ENCODE peak calls at places on chromosomes 6 and 20, in nine cellular contexts. Z is fibroblast of lung; K is heart right ventricle; T is body of pancreas; P is CD8-positive, alpha-beta T cell; G is choroid plexus epithelial cell; M is stomach; W is breast epithelium; N is astrocyte. U is an unnamed sample.

GRCh38 chr6:33761922-33762629 is 15.4 kb upstream of the IP6K3 start:
- DNase-seq in M (peak; percentile 73), T (peak; percentile 74), N (no peak), P (peak; percentile 57), Z (no peak), W (peak; percentile 66), K (peak; percentile 87), G (no peak), U (peak; percentile 92)

GRCh38 chr6:45721665-45722064 is 294.0 kb downstream of the CLIC5 start:
- DNase-seq in M (no peak), P (no peak), N (no peak), W (no peak), K (no peak), T (no peak), G (no peak), Z (no peak), U (no peak)

GRCh38 chr6:166419268-166419667 is 36.5 kb upstream of the MPC1 start:
- DNase-seq in W (no peak), Z (peak; percentile 71), P (peak; percentile 78), K (no peak), T (no peak), M (no peak), N (peak; percentile 66), G (peak; percentile 63), U (no peak)

GRCh38 chr6:140546640-140547039 is 1172.2 kb upstream of the CITED2 start:
- DNase-seq in Z (peak; percentile 77), K (no peak), M (no peak), P (no peak), W (no peak), T (no peak), N (peak; percentile 73), G (peak; percentile 51), U (no peak)

GRCh38 chr6:154450498-154450897 is 60.0 kb downstream of the CNKSR3 start:
- DNase-seq in K (no peak), N (no peak), G (no peak), M (no peak), W (no peak), P (no peak), Z (no peak), T (no peak), U (no peak)

GRCh38 chr20:59785986-59786753 is 147.3 kb downstream of the SYCP2 start:
- DNase-seq in P (peak; percentile 36), G (no peak), W (peak; percentile 17), T (no peak), N (no peak), K (no peak), M (peak; percentile 16), Z (no peak), U (no peak)

GRCh38 chr6:155182103-155182502 is 81.7 kb upstream of the CLDN20 start:
- DNase-seq in T (no peak), G (no peak), M (no peak), Z (no peak), W (no peak), K (no peak), P (no peak), N (no peak), U (no peak)

GRCh38 chr6:166490671-166491500 is 95.6 kb downstream of the RAMACL start:
- DNase-seq in Z (peak; percentile 88), W (no peak), K (no peak), P (no peak), M (no peak), G (peak; percentile 70), N (peak; percentile 86), T (peak; percentile 20), U (no peak)

GRCh38 chr6:41636803-41637178 is 1.5 kb upstream of the MDFI start:
- DNase-seq in G (no peak), Z (peak; percentile 51), N (no peak), K (no peak), T (peak; percentile 61), W (peak; percentile 85), P (no peak), M (peak; percentile 82), U (no peak)

GRCh38 chr6:137869781-137870180 is 2.7 kb downstream of the TNFAIP3 start:
- DNase-seq in P (no peak), W (no peak), Z (no peak), N (no peak), M (no peak), K (no peak), G (no peak), T (no peak), U (no peak)
- H3K4me3 ChIP-seq in P (peak overlapping the region; percentile 75), W (peak overlapping the region; percentile 85), Z (peak overlapping the region; percentile 28), N (peak overlapping the region; percentile 27), M (peak overlapping the region; percentile 83), K (no peak overlapping the region), G (peak overlapping the region; percentile 78), T (no peak overlapping the region), U (no peak overlapping the region)

GRCh38 chr20:31682927-31683326 is 39.7 kb downstream of the BCL2L1 start:
- DNase-seq in N (no peak), P (no peak), M (no peak), K (no peak), T (no peak), W (no peak), G (no peak), Z (no peak), U (no peak)

GRCh38 chr20:31681769-31682168 is 40.9 kb downstream of the BCL2L1 start:
- DNase-seq in Z (no peak), M (no peak), N (no peak), K (no peak), P (no peak), T (no peak), G (no peak), W (no peak), U (no peak)

GRCh38 chr20:31682352-31682751 is 40.3 kb downstream of the BCL2L1 start:
- DNase-seq in T (no peak), K (no peak), M (no peak), G (no peak), W (no peak), P (no peak), Z (no peak), N (no peak), U (no peak)

GRCh38 chr20:31685853-31686641 is 36.6 kb downstream of the BCL2L1 start:
- DNase-seq in G (no peak), M (no peak), K (no peak), N (no peak), P (no peak), T (no peak), W (no peak), Z (no peak), U (no peak)

DNA sequence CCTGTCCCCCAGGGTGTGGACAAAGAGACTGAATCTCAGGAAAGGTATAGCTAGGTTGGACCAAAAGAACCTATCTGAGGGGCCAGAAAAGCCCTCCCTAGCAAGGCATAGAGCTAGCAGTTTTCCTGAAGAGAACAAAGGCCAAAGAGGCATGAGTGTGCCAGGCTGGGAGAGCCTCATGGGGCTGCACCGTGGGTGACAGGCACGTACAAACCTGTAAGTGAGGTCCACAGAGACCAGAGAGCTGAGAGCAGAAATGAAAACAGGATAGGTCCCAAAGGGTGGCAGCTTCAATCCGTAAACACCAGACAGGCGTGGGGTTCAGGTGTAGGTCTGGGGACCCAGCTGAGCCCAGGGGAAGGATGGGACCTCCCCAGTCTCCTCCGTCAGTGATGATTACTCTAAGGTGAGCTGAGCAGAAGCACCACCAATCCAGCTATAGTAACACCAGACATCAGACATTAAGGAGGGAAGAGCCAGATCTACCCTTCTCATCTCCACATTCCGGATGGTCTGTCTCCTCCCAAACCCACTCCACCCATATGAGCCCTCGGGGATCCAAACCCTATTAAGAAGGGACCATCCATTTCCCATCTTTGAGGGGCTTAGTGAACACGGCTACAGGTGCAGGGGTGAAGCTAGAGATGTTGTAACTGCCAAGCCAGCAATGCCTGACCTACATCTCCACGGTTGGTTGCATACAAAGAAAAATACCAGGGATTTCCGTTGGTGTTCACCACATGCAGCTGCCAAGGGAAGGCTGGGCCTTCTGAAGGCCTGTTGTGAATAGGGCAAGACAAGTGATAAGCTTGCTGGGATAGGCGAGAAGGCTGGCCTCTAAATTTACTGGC is 38.3 kb downstream of the BCL2L1 start:
- DNase-seq in G (no peak), K (no peak), T (no peak), Z (peak; percentile 18), N (no peak), P (no peak), M (no peak), W (no peak), U (no peak)
- H3K4me3 ChIP-seq in G (no peak overlapping the region), K (no peak overlapping the region), T (no peak overlapping the region), Z (no peak overlapping the region), N (no peak overlapping the region), P (no peak overlapping the region), M (no peak overlapping the region), W (no peak overlapping the region), U (no peak overlapping the region)

GRCh38 chr20:2871555-2872303 is 1.6 kb upstream of the PTPRA start:
- DNase-seq in T (no peak), Z (no peak), M (no peak), G (peak; percentile 27), P (no peak), K (no peak), N (no peak), W (no peak), U (no peak)
- H3K4me3 ChIP-seq in T (no peak overlapping the region), Z (peak overlapping the region; percentile 65), M (peak overlapping the region; percentile 97), G (peak overlapping the region; percentile 83), P (peak overlapping the region; percentile 85), K (peak overlapping the region; percentile 90), N (peak overlapping the region; percentile 91), W (peak overlapping the region; percentile 94), U (no peak overlapping the region)

DNA sequence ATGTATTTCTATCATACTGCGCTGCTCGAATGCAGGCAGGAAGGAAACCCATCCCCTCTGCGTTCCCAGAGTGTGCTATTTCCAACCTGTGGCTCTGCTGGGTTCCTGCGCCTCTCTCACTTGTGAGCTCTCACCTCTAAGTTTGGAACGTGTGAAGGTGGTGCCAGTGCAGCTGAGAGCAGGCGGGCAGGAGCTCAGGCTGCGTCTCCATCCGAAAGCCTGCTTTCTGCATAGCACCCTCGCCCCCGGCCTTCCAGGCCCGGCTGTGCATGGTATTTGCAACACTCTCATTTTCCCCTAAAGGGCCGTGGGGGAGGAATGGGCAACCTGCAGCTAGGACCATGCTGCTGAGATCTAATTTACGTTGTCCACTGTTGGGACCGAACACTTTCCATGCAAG is 288.0 kb upstream of the TSHZ2 start:
- DNase-seq in M (no peak), P (no peak), Z (no peak), T (no peak), W (no peak), K (no peak), G (no peak), N (no peak), U (no peak)
- H3K4me3 ChIP-seq in M (no peak overlapping the region), P (no peak overlapping the region), Z (no peak overlapping the region), T (no peak overlapping the region), W (no peak overlapping the region), K (no peak overlapping the region), G (no peak overlapping the region), N (no peak overlapping the region), U (no peak overlapping the region)

GRCh38 chr6:27544612-27545260 is 71.8 kb upstream of the ZNF184 start:
- DNase-seq in G (peak; percentile 24), T (no peak), N (no peak), M (no peak), Z (no peak), P (no peak), W (no peak), K (no peak), U (no peak)
- H3K4me3 ChIP-seq in G (peak overlapping the region; percentile 54), T (no peak overlapping the region), N (peak overlapping the region; percentile 70), M (no peak overlapping the region), Z (peak overlapping the region; percentile 66), P (no peak overlapping the region), W (peak overlapping the region; percentile 1), K (no peak overlapping the region), U (no peak overlapping the region)

GRCh38 chr20:32893263-32893877 is 34.6 kb downstream of the EFCAB8 start:
- DNase-seq in W (no peak), N (no peak), T (no peak), M (no peak), Z (no peak), K (no peak), P (no peak), G (no peak), U (no peak)
- H3K4me3 ChIP-seq in W (no peak overlapping the region), N (no peak overlapping the region), T (no peak overlapping the region), M (no peak overlapping the region), Z (no peak overlapping the region), K (no peak overlapping the region), P (no peak overlapping the region), G (no peak overlapping the region), U (no peak overlapping the region)

GRCh38 chr20:25310921-25311728 is 63.2 kb downstream of the PYGB start:
- DNase-seq in M (peak; percentile 20), P (no peak), W (peak; percentile 36), Z (peak; percentile 95), N (peak; percentile 93), T (no peak), K (no peak), G (peak; percentile 68), U (peak; percentile 38)
- H3K4me3 ChIP-seq in M (no peak overlapping the region), P (no peak overlapping the region), W (peak overlapping the region; percentile 45), Z (peak overlapping the region; percentile 35), N (peak overlapping the region; percentile 47), T (no peak overlapping the region), K (no peak overlapping the region), G (peak overlapping the region; percentile 29), U (no peak overlapping the region)